ENCODE peak calls at places on chromosomes 6 and 20, in five cellular contexts. A is lung, E is A549, V is transverse colon, D is PC-9. N is an unnamed sample.

GRCh38 chr20:12916699-12917098 is 92.1 kb upstream of the SPTLC3 start:
- DNase-seq in A (no peak), E (no peak), V (no peak), D (no peak), N (no peak)

GRCh38 chr6:130796313-130796905 is 30.8 kb upstream of the SMLR1 start:
- DNase-seq in A (no peak), E (peak), V (no peak), D (peak), N (no peak)

GRCh38 chr20:9689041-9689440 is 149.8 kb downstream of the PAK5 start:
- DNase-seq in A (no peak), E (no peak), V (no peak), D (no peak), N (no peak)

GRCh38 chr20:6178537-6178936 is 55.7 kb upstream of the FERMT1 start:
- DNase-seq in A (no peak), E (peak), V (no peak), D (no peak), N (no peak)

GRCh38 chr6:127869772-127870404 is 31.0 kb downstream of the THEMIS start:
- DNase-seq in A (no peak), E (no peak), V (no peak), D (no peak), N (no peak)

GRCh38 chr6:165556116-165556843 is 106.8 kb downstream of the PDE10A start:
- DNase-seq in A (no peak), E (peak), V (no peak), D (no peak), N (no peak)

GRCh38 chr6:6717953-6718352 is 129.4 kb downstream of the LY86 start:
- DNase-seq in A (no peak), E (no peak), V (no peak), D (no peak), N (no peak)

GRCh38 chr6:5379647-5380242 is 118.4 kb downstream of the FARS2 start:
- DNase-seq in A (no peak), E (peak), V (peak), D (peak), N (no peak)

GRCh38 chr6:134584809-134585528 is 267.1 kb upstream of the SGK1 start:
- DNase-seq in A (no peak), E (peak), V (no peak), D (no peak), N (no peak)

GRCh38 chr20:31830406-31830981 is 11.3 kb downstream of the MYLK2 start:
- DNase-seq in A (no peak), E (no peak), V (no peak), D (no peak), N (no peak)

GRCh38 chr6:111689946-111690345 is 84.3 kb upstream of the TRAF3IP2 start:
- DNase-seq in A (no peak), E (no peak), V (no peak), D (no peak), N (no peak)

GRCh38 chr6:44221291-44221960 is 2.0 kb upstream of the SLC29A1 start:
- DNase-seq in A (peak), E (peak), V (peak), D (peak), N (peak)

DNA sequence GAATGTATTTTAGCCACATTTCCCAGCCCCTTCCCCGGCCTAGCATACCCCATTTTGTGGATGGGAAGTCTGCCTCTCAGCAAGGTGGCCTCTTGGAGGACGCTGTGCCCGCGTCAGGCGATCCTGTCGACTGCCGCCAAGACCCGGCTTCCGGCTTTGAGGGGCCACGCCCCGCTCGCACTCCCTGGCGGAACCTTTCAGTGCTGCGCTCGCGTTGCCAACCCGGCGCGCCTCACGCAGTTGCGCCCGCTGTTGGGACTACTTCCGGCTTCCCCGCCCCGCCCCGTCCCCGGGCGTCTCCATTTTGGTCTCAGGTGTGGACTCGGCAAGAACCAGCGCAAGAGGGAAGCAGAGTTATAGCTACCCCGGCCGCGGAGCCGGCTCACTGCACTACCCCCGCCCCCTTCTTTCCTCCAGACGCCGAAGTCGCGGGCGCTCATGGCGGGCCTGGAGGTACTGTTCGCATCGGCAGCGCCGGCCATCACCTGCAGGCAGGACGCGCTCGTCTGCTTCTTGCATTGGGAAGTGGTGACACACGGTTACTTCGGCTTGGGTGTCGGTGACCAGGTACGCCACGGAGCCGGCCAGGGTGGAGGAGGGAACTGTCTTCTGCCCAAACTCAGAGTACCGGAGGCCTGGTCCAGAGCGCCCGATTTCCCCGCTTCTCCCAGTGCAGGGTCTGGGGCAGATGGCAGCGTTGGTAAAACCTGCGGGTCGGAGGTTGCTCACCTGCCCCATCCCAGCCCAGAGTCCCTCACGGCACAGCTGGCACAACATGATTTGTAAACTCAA is at the start of gene PSMF1:
- DNase-seq in A (peak), E (peak), V (peak), D (peak), N (peak)
- TF ChIP-seq CTCF in A (no peak), E (no peak), V (peak), D (no peak), N (peak)

GRCh38 chr6:143060806-143061596 is at the start of gene AIG1:
- DNase-seq in A (peak), E (no peak), V (no peak), D (no peak), N (peak)

GRCh38 chr6:143061597-143062385 is 1.1 kb downstream of the AIG1 start:
- DNase-seq in A (no peak), E (no peak), V (no peak), D (no peak), N (no peak)

GRCh38 chr6:143062551-143062950 is 1.9 kb downstream of the AIG1 start:
- DNase-seq in A (no peak), E (no peak), V (no peak), D (no peak), N (no peak)

GRCh38 chr6:143064996-143065683 is 4.5 kb downstream of the AIG1 start:
- DNase-seq in A (no peak), E (no peak), V (no peak), D (no peak), N (no peak)

DNA sequence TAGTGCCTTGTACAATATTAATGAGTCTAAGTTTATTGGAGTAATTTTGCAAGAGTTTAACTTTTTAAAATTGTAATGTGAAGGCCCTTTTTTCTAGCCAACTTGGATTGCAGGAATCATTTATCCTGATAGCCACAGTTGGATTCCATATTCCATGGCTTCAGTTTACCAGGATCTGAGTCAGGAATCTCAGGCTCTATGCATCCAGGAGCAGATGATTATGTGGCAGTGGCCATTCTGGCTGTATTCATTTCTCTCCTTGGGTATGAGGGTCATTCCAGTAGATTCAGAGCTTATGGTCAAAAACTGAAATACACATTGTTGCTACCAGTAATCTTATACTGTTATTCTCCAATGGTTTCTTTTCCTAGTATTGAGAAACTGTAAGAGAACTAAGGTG is 2.9 kb downstream of the AIG1 start:
- DNase-seq in A (no peak), E (no peak), V (no peak), D (no peak), N (no peak)
- H3K4me3 ChIP-seq in A (no peak), E (no peak), V (no peak), D (no peak), N (no peak)

DNA sequence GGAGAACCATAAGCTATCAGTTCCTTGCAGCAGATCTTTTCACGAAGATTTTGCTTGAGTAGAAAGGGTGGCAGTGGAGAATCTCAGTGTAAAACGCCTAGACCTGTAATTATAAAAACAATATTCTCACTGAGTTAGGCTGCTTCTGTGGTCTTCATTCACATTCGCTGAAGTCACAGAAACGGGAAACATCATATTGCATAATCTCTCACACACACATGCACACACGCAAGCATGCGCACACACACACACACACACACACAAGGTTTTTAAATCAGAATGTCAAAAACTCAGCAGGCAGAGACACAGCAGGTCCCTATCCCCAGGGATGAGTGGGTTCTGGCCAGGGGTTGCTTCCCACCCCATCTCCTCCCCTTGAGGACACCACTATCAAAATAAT is 175.5 kb downstream of the ATXN1 start:
- DNase-seq in A (no peak), E (no peak), V (no peak), D (no peak), N (no peak)
- H3K27ac ChIP-seq in A (no peak), E (no peak), V (no peak), D (no peak), N (no peak)

GRCh38 chr6:159756508-159756907 is 5.3 kb upstream of the ACAT2 start:
- DNase-seq in A (no peak), E (no peak), V (no peak), D (no peak), N (no peak)

GRCh38 chr6:159759645-159760044 is 2.2 kb upstream of the ACAT2 start:
- DNase-seq in A (no peak), E (no peak), V (no peak), D (no peak), N (no peak)

GRCh38 chr6:159760602-159761057 is 1.2 kb upstream of the ACAT2 start:
- DNase-seq in A (no peak), E (peak), V (no peak), D (peak), N (no peak)

GRCh38 chr6:159761135-159761872 is 541 bp upstream of the ACAT2 start:
- DNase-seq in A (no peak), E (no peak), V (peak), D (peak), N (no peak)

DNA sequence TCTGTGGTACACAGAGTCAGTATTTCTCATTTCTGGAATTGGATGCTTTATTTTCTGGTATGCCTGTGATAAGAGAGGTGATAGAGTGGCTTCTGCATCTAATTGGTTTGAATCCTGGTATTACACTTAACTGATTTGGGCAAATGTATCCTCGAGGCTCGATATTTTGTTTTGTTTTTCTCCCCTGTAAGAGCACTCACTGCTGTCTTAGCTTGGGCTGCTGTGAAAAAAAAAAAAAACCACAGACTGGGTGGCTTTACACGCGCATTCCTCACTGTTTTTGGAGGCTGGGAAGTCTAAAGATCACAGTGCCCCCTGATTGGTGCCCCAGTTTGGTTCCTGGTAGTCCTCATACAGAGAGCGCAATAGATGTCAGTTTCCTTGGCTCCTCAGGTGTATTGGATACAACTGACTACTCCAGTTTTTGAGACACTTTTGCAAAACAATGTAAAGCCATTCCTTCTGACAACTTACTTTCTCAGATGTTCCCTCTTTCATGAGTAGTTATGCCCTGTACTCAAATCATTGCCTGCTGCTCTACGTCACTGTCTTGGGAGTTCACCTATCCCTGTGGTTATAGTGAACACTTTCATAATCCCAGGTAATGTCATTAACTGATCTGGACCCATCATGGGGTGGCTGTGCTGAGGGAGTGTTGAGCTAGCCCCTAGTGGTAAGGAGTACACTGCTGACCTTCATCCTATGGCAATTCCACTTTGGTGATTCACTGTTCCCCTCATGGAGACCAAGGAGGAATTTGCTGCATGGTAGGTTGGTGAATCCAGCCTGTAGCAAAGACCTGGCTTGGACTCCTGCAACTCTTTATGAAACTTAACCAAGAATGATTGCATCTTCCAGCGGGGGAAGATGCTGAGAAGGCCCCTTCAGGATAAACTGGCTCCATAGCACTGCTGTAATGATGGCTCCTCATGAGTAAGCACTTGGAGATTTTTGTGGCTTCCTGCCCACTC is 3.5 kb upstream of the ACAT2 start:
- DNase-seq in A (no peak), E (peak), V (no peak), D (no peak), N (no peak)
- TF ChIP-seq CTCF in A (no peak), E (no peak), V (no peak), D (no peak), N (no peak)

DNA sequence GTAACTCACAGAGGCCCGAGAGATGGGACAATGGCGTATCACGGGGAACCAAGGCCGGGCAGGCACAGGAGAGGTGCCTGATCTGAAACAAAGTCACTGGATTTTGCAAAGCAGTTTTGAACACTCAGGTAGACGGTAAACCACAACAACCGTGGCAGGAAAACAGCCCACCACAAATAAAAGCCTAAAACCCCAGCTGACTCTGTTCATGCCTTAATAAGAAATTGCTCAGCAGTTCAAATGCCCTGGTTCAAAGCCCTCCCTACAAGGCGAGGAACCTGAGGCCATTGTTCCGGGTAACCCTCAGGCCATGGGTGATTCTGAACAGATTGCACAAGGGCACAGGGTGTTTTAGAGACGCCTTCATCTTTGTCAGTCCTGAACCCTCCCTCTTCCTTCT is 114.2 kb downstream of the MAP3K7 start:
- DNase-seq in A (no peak), E (no peak), V (no peak), D (no peak), N (no peak)
- H3K4me3 ChIP-seq in A (no peak), E (no peak), V (no peak), D (no peak), N (no peak)

GRCh38 chr6:25350593-25350992 is 71.4 kb downstream of the CARMIL1 start:
- DNase-seq in A (no peak), E (no peak), V (no peak), D (no peak), N (no peak)
- H3K27ac ChIP-seq in A (no peak), E (no peak), V (no peak), D (no peak), N (no peak)

GRCh38 chr6:4125933-4126864 is 9.2 kb downstream of the ECI2 start:
- DNase-seq in A (no peak), E (peak), V (no peak), D (peak), N (no peak)
- TF ChIP-seq CTCF in A (no peak), E (peak), V (no peak), D (peak), N (no peak)

GRCh38 chr6:42141603-42142117 is 760 bp downstream of the C6orf132 start:
- DNase-seq in A (no peak), E (no peak), V (no peak), D (no peak), N (no peak)
- H3K4me3 ChIP-seq in A (peak), E (peak), V (peak), D (peak), N (peak)

DNA sequence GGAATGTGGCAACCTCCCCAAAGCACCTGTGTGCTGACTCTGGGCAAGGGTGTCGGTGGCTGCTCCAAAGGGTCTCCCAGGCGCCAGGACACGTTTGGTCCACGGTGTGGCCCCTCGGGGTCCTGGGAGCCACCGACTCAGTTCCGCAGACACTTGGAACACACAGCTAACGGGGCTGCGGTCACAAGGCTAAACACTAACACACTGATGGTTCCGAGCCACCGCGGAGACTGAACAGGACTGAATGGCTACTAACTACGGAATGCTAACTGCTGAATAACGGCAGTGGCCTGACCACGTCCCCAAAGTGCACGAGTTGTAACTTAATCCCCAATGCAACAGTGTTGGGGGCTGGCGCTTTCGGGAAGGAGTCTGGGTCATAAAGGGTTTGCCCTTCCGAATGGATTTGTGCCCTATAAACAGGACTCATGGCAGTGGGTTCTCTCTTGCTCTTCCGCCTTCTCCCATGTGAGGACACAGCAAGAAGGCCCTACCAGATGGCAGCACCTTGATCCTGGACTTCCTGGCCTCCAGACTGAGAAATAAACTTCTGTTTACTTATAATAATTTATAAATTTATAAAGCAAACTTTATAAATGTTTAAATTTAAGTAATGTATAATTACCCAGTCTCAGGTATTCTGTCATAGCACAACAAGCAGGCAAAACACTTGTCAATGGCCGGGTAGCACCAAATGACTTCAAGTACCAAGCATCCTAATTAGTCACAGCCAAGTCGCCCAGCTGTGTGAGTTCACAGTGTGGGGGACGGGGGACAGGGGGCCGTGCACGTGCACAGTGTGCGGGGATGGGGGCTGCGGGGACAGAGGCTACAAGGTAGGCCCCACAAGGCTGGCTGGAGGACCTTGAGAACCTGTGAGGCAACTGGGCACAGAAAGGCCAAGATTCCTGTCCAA is 2.3 kb upstream of the EEF1A2 start:
- DNase-seq in A (no peak), E (no peak), V (no peak), D (no peak), N (no peak)
- H3K27ac ChIP-seq in A (peak), E (no peak), V (no peak), D (no peak), N (no peak)